ENCODE peak calls at places on chromosomes 12 and 14, in four cellular contexts. S is HCT116, K is tibial nerve, H is neural progenitor cell. U is an unnamed sample.

GRCh38 chr12:75863475-75863874 is 168.1 kb downstream of the PHLDA1 start:
- DNase-seq in S (no peak), K (no peak), H (no peak), U (no peak)

GRCh38 chr12:109710279-109710746 is 3.3 kb upstream of the FAM222A start:
- DNase-seq in S (no peak), K (no peak), H (no peak), U (no peak)

GRCh38 chr12:12899530-12900380 is 8.4 kb downstream of the GPRC5A start:
- DNase-seq in S (no peak), K (peak), H (no peak), U (peak)

GRCh38 chr14:50380455-50380854 is 16.2 kb downstream of the CDKL1 start:
- DNase-seq in S (no peak), K (no peak), H (no peak), U (no peak)

GRCh38 chr14:32171469-32171868 is 30.4 kb upstream of the RNU6-7 start:
- DNase-seq in S (no peak), K (no peak), H (no peak), U (no peak)

GRCh38 chr12:5503371-5503770 is 71.5 kb downstream of the NTF3 start:
- DNase-seq in S (no peak), K (no peak), H (no peak), U (no peak)

GRCh38 chr12:95358111-95359083 is 115.6 kb upstream of the METAP2 start:
- DNase-seq in S (no peak), K (no peak), H (no peak), U (no peak)

GRCh38 chr12:65490193-65490592 is 211.7 kb downstream of the MSRB3 start:
- DNase-seq in S (no peak), K (no peak), H (no peak), U (no peak)

GRCh38 chr12:25056486-25057130 is 107.7 kb upstream of the BCAT1 start:
- DNase-seq in S (no peak), K (no peak), H (no peak), U (no peak)

GRCh38 chr12:12350868-12351463 is 924 bp upstream of the MANSC1 start:
- DNase-seq in S (no peak), K (no peak), H (peak), U (no peak)

GRCh38 chr14:32104308-32104707 is 27.2 kb downstream of the ARHGAP5 start:
- DNase-seq in S (no peak), K (no peak), H (no peak), U (no peak)

GRCh38 chr12:118816296-118816695 is 165.0 kb upstream of the SRRM4 start:
- DNase-seq in S (no peak), K (no peak), H (no peak), U (no peak)

GRCh38 chr14:103872492-103873113 is 25.2 kb upstream of the PPP1R13B start:
- DNase-seq in S (no peak), K (no peak), H (peak), U (no peak)

GRCh38 chr14:65255029-65255545 is 152.8 kb upstream of the MAX start:
- DNase-seq in S (peak), K (no peak), H (no peak), U (no peak)

GRCh38 chr14:22518073-22518472 is 71.0 kb downstream of the DAD1 start:
- DNase-seq in S (no peak), K (no peak), H (peak), U (no peak)

GRCh38 chr12:47527816-47528215 is 178.0 kb downstream of the RPAP3 start:
- DNase-seq in S (no peak), K (no peak), H (no peak), U (peak)

GRCh38 chr12:124734224-124734788 is 129.4 kb downstream of the SCARB1 start:
- DNase-seq in S (no peak), K (no peak), H (peak), U (no peak)

GRCh38 chr12:112130461-112130998 is 5.2 kb downstream of the TRAFD1 start:
- DNase-seq in S (no peak), K (no peak), H (no peak), U (no peak)
- H3K4me3 ChIP-seq in S (no peak), K (no peak), H (no peak), U (no peak)

DNA sequence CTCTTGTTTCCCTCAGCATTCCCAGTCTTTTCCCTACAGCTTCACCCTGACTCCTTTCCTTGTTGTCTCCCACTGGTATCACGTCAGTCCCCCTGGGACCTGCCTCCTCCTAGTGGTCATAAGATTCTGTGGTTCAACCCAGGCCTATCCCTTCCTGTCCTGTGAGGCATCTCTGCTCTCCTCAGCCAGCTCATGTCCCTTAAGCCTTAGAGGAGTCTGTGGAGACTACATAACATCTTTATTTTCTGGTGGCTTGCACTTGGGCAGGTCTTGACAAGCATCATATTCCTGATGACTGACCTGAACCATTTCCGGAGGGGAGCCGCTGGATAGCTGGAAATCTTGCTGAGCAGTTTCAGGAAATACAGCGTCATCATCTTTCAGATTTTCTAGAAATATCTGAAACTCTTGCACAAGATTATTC is 698 bp downstream of the C12orf71 start:
- DNase-seq in S (no peak), K (no peak), H (peak), U (no peak)
- TF ChIP-seq CTCF in S (peak), K (no peak), H (peak), U (peak)

GRCh38 chr12:116881325-116881866 is at the start of gene HRK:
- DNase-seq in S (no peak), K (no peak), H (no peak), U (no peak)

GRCh38 chr12:116878567-116879508 is 2.4 kb downstream of the HRK start:
- DNase-seq in S (no peak), K (no peak), H (peak), U (no peak)

GRCh38 chr12:116880213-116880816 is 926 bp downstream of the HRK start:
- DNase-seq in S (no peak), K (no peak), H (peak), U (no peak)

GRCh38 chr12:116880817-116881324 is 370 bp downstream of the HRK start:
- DNase-seq in S (no peak), K (no peak), H (peak), U (no peak)

GRCh38 chr12:116879509-116880212 is 1.6 kb downstream of the HRK start:
- DNase-seq in S (no peak), K (no peak), H (peak), U (no peak)
- H3K4me3 ChIP-seq in S (peak), K (no peak), H (peak), U (no peak)

GRCh38 chr14:52683985-52684520 is 11.3 kb downstream of the ERO1A start:
- DNase-seq in S (no peak), K (no peak), H (no peak), U (no peak)

DNA sequence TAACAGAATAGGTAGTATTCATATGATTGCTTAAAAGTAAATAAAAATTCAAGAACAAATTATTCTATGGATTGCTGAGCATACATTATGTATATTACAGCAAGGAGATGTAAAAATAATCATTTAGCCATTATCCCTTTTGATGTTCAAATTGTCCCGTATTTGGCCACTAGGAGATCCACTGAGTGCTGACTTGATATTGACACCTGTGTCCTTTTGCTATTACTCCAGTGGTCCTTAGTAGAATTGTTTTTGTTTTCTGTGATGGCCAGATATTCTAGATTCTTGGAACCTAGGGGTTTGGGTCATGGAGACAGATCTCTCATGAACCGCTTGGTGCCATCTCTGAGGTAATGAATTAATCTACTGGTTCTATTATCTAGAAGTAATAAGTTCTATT is 16.8 kb downstream of the ERO1A start:
- DNase-seq in S (no peak), K (no peak), H (no peak), U (no peak)
- TF ChIP-seq CTCF in S (peak), K (no peak), H (peak), U (peak)

DNA sequence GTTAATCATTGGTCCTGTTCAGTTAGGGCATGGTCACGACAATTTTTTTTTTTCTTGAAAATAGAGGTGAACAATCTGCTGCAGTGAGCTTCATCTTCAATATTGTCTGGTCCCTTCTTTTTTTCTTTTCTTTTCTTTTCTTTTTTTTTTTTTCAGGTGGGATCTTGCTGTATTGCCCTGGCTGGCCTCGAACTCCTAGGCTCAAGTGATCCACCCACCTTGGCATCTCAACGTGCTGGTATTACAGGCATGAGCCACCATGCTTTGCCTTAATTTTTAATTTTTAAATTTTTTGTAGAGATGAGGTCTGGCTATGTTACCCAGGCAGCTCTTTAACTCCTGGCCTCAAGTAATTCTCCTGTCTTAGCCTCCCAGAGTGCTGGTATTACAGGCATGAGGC is 36.5 kb downstream of the MIPOL1 start:
- DNase-seq in S (no peak), K (no peak), H (no peak), U (no peak)
- H3K4me3 ChIP-seq in S (no peak), K (no peak), H (no peak), U (no peak)

DNA sequence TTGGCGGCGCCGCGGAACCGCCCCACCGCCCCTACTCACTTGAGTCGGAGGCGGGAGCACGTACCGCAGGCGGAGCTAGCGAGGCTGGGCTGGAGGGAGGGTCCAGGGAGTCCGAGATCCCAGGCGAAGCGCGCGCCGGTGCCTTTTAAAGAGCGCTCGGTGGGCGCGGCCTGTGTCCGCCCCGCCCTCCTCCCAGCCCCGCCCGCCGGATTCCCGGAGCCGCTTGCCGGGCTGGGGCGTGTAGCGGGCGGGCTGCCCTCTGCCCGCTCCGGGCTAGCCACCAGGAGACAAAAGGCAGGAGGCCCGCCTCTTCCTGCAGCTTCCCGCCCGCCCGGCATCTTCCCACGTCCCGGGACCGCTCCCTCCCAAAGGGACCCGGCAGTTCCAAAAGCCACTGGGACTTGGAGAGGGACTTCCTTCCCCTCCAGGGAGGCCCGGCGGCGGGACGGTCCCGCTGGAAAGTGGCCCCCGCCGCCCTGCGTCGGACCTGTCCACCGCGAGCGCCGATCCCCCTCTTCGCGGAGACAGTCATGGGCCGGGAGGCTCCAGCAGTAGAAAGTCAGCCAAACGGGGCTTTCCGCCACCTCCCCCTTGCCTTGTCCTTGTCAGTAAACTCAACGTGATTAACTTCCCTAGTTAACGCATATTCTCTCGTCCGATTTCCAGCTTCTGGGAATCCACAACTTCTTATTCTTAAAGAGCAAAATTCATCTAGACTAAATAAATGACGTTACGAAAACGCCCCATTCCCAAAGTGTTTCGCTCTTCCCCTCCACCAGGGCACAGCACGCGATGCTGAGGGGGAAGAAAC is at the start of gene CSRP2:
- DNase-seq in S (peak), K (peak), H (peak), U (no peak)
- TF ChIP-seq CTCF in S (peak), K (peak), H (peak), U (peak)

GRCh38 chr12:57250541-57250940 is 446 bp downstream of the STAC3 start:
- DNase-seq in S (no peak), K (no peak), H (no peak), U (no peak)
- H3K4me3 ChIP-seq in S (no peak), K (no peak), H (no peak), U (no peak)

U was measured in AG04449.